ENCODE peak calls at places on chromosomes 3 and 15, in four cellular contexts. One of them, this sample, is unnamed. For H3K36me3, the result is how much of the 10 kb centered on the place peaks cover.

GRCh38 chr3:175238848-175239247 is 379.7 kb downstream of the NAALADL2 start:
- DNase-seq in CD8-positive, alpha-beta T cell: no peak
- DNase-seq in GM23248: no peak
- DNase-seq in SK-N-SH: no peak
- DNase-seq in this sample: no peak

GRCh38 chr3:172082820-172083513 is 43.6 kb downstream of the FNDC3B start:
- DNase-seq in GM23248: no peak
- DNase-seq in CD8-positive, alpha-beta T cell: no peak
- DNase-seq in SK-N-SH: no peak
- DNase-seq in this sample: no peak

GRCh38 chr3:157064402-157064801 is 95.5 kb downstream of the CCNL1 start:
- DNase-seq in CD8-positive, alpha-beta T cell: no peak
- DNase-seq in GM23248: no peak
- DNase-seq in SK-N-SH: no peak
- DNase-seq in this sample: no peak

GRCh38 chr3:150763841-150764483 is 993 bp upstream of the SIAH2 start:
- DNase-seq in CD8-positive, alpha-beta T cell: no peak
- DNase-seq in SK-N-SH: peak
- DNase-seq in GM23248: peak
- DNase-seq in this sample: peak

GRCh38 chr15:81225161-81225671 is 28.5 kb downstream of the IL16 start:
- DNase-seq in GM23248: peak
- DNase-seq in CD8-positive, alpha-beta T cell: no peak
- DNase-seq in SK-N-SH: no peak
- DNase-seq in this sample: no peak

GRCh38 chr3:98529856-98530459 is 1.8 kb upstream of the GPR15 start:
- DNase-seq in SK-N-SH: no peak
- DNase-seq in CD8-positive, alpha-beta T cell: no peak
- DNase-seq in GM23248: no peak
- DNase-seq in this sample: no peak

GRCh38 chr3:175617247-175617646 is 758.1 kb downstream of the NAALADL2 start:
- DNase-seq in SK-N-SH: no peak
- DNase-seq in CD8-positive, alpha-beta T cell: no peak
- DNase-seq in GM23248: no peak
- DNase-seq in this sample: no peak

GRCh38 chr15:76577879-76578512 is 241.4 kb downstream of the ISL2 start:
- DNase-seq in CD8-positive, alpha-beta T cell: no peak
- DNase-seq in GM23248: no peak
- DNase-seq in SK-N-SH: no peak
- DNase-seq in this sample: no peak

GRCh38 chr3:99322551-99322950 is 315.8 kb upstream of the COL8A1 start:
- DNase-seq in CD8-positive, alpha-beta T cell: no peak
- DNase-seq in GM23248: no peak
- DNase-seq in SK-N-SH: no peak
- DNase-seq in this sample: no peak

GRCh38 chr3:16171825-16172224 is 2.7 kb upstream of the GALNT15 start:
- DNase-seq in GM23248: no peak
- DNase-seq in CD8-positive, alpha-beta T cell: no peak
- DNase-seq in SK-N-SH: no peak
- DNase-seq in this sample: no peak

GRCh38 chr3:167001374-167001773 is 378.7 kb downstream of the ZBBX start:
- DNase-seq in SK-N-SH: no peak
- DNase-seq in CD8-positive, alpha-beta T cell: no peak
- DNase-seq in GM23248: no peak
- DNase-seq in this sample: no peak
- H3K36me3 ChIP-seq in SK-N-SH: under half
- H3K36me3 ChIP-seq in CD8-positive, alpha-beta T cell: under half
- H3K36me3 ChIP-seq in GM23248: under half
- H3K36me3 ChIP-seq in this sample: under half

GRCh38 chr3:4406746-4407568 is 60.1 kb downstream of the SUMF1 start:
- DNase-seq in SK-N-SH: no peak
- DNase-seq in GM23248: no peak
- DNase-seq in CD8-positive, alpha-beta T cell: no peak
- DNase-seq in this sample: no peak
- H3K36me3 ChIP-seq in SK-N-SH: under half
- H3K36me3 ChIP-seq in GM23248: under half
- H3K36me3 ChIP-seq in CD8-positive, alpha-beta T cell: under half
- H3K36me3 ChIP-seq in this sample: under half

DNA sequence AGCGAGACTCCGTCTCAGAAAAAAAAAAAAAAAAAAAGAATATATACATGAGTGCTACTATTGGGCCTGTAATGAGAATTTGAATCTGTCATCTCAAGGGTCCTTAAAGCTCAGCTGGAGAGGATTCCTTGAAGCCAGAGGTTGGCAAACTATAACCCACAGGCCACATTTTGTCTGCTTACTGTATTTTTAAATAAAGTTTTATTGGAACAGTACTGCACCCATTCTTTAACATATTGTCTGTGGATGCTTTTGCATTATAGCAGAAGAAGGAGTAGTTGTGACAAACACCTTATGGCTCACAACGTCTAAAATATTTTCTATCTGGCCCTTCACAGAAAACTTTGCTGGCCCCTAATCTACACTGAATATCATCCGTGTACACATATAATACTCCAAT is 60.7 kb downstream of the SGO1 start:
- DNase-seq in GM23248: no peak
- DNase-seq in CD8-positive, alpha-beta T cell: no peak
- DNase-seq in SK-N-SH: no peak
- DNase-seq in this sample: no peak
- H3K36me3 ChIP-seq in GM23248: under half
- H3K36me3 ChIP-seq in CD8-positive, alpha-beta T cell: under half
- H3K36me3 ChIP-seq in SK-N-SH: under half
- H3K36me3 ChIP-seq in this sample: under half

DNA sequence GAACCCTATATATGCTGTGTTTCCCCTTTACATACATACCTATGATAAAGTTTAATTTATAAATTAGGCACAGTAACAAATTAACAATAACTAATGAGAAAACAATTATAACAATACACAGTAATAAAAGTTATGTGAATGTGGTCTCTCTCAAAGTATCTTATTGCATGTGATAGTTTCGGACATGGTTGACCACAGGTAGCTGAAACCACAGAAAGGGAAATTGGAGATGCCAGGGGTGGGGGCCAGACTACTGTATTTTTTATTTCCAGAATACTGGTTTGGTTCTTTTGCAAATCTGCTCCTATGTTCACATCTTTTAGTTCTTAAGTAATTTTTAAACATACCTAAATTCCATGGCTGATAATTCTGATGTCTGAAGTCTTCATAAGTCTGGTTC is 40.7 kb downstream of the PTH1R start:
- DNase-seq in GM23248: no peak
- DNase-seq in CD8-positive, alpha-beta T cell: no peak
- DNase-seq in SK-N-SH: no peak
- DNase-seq in this sample: no peak
- H3K36me3 ChIP-seq in GM23248: under half
- H3K36me3 ChIP-seq in CD8-positive, alpha-beta T cell: under half
- H3K36me3 ChIP-seq in SK-N-SH: half or more
- H3K36me3 ChIP-seq in this sample: under half

DNA sequence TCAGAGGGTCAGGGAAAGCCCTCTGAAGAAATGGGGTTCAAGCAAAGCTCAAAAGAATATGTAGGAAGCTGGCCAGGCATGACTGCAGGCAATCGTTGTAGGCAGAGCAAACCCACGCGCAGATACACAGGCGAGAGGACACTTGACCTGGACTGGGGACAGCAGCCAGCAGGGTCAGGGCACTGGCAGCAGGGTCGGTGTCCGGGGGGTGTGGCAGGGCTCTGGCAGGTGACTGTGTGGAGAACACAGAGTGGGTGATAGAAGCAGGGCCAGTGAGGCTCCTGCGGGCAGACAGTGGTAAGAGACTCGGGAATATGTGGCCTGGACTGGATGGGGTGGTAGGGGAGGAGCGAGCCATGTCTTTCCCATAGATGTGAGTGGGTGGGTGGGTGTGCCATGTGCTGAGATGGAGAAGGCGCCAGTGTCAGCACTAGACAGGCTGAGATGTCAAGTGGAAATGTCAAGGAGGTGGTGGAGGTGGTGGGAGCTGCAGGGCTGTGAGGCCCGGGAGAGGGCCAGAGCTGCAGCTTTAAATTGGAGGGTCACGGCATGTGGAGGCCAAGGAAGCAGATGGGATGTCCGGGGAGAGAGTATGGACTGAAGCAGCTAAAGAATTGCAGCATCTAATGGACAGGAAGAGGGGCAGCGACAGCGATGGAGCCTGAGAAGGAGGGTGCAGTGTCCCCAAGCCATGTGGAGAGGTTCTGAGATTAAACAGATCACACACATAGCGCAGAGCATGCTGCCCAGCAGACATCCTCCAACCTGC is 13.4 kb downstream of the TMEM43 start:
- DNase-seq in GM23248: no peak
- DNase-seq in CD8-positive, alpha-beta T cell: no peak
- DNase-seq in SK-N-SH: no peak
- DNase-seq in this sample: no peak
- H3K36me3 ChIP-seq in GM23248: under half
- H3K36me3 ChIP-seq in CD8-positive, alpha-beta T cell: under half
- H3K36me3 ChIP-seq in SK-N-SH: half or more
- H3K36me3 ChIP-seq in this sample: under half

GRCh38 chr3:45967724-45968123 is 24.5 kb downstream of the CXCR6 start:
- DNase-seq in GM23248: no peak
- DNase-seq in SK-N-SH: no peak
- DNase-seq in CD8-positive, alpha-beta T cell: no peak
- DNase-seq in this sample: no peak
- H3K36me3 ChIP-seq in GM23248: under half
- H3K36me3 ChIP-seq in SK-N-SH: half or more
- H3K36me3 ChIP-seq in CD8-positive, alpha-beta T cell: under half
- H3K36me3 ChIP-seq in this sample: under half

GRCh38 chr3:134367412-134367811 is 6.8 kb downstream of the AMOTL2 start:
- DNase-seq in GM23248: peak
- DNase-seq in SK-N-SH: no peak
- DNase-seq in CD8-positive, alpha-beta T cell: no peak
- DNase-seq in this sample: no peak

GRCh38 chr3:134369231-134369741 is 5.0 kb downstream of the AMOTL2 start:
- DNase-seq in CD8-positive, alpha-beta T cell: no peak
- DNase-seq in SK-N-SH: no peak
- DNase-seq in GM23248: peak
- DNase-seq in this sample: no peak

GRCh38 chr3:134366928-134367352 is 7.3 kb downstream of the AMOTL2 start:
- DNase-seq in SK-N-SH: no peak
- DNase-seq in GM23248: peak
- DNase-seq in CD8-positive, alpha-beta T cell: no peak
- DNase-seq in this sample: peak

GRCh38 chr3:134368751-134369105 is 5.5 kb downstream of the AMOTL2 start:
- DNase-seq in SK-N-SH: no peak
- DNase-seq in CD8-positive, alpha-beta T cell: no peak
- DNase-seq in GM23248: peak
- DNase-seq in this sample: no peak

GRCh38 chr3:134367869-134368750 is 6.1 kb downstream of the AMOTL2 start:
- DNase-seq in GM23248: peak
- DNase-seq in SK-N-SH: no peak
- DNase-seq in CD8-positive, alpha-beta T cell: no peak
- DNase-seq in this sample: peak
- H3K36me3 ChIP-seq in GM23248: half or more
- H3K36me3 ChIP-seq in SK-N-SH: half or more
- H3K36me3 ChIP-seq in CD8-positive, alpha-beta T cell: under half
- H3K36me3 ChIP-seq in this sample: half or more

This sample was measured in MG63.